ENCODE peak calls at places on chromosomes 4 and X, in eight cellular contexts. P is fibroblast of the aortic adventitia; R is HCEC 1CT; U is stimulated activated CD4-positive, alpha-beta T cell treated with anti-CD3 and anti-CD28 coated beads, Interleukin-2, amount 100 ng/mL, for 24 hours; C is ELR; L is foreskin melanocyte; Y is activated T-cell treated with anti-CD3 and anti-CD28 coated beads for 24 hours; O is MCF 10A. G is an unnamed sample.

GRCh38 chr4:26489101-26489669 is 1.1 kb downstream of the CCKAR start:
- DNase-seq in P (no peak), R (no peak), U (no peak), C (no peak), L (no peak), Y (no peak), O (no peak), G (no peak)

GRCh38 chr4:187333151-187333550 is 609.5 kb upstream of the FAT1 start:
- DNase-seq in P (no peak), R (no peak), U (no peak), C (peak), L (no peak), Y (no peak), O (peak), G (no peak)

GRCh38 chr4:128572778-128573241 is 236.7 kb upstream of the JADE1 start:
- DNase-seq in P (no peak), R (no peak), U (no peak), C (peak), L (peak), Y (no peak), O (no peak), G (no peak)

GRCh38 chrX:14027031-14027430 is 2.7 kb downstream of the GEMIN8 start:
- DNase-seq in P (no peak), R (peak), U (peak), C (peak), L (peak), Y (no peak), O (peak), G (no peak)

GRCh38 chrX:78333521-78333920 is 6.1 kb upstream of the CYSLTR1 start:
- DNase-seq in P (peak), R (no peak), U (no peak), C (no peak), L (no peak), Y (no peak), O (peak), G (no peak)

GRCh38 chrX:15598031-15598430 is 2.7 kb downstream of the ACE2 start:
- DNase-seq in P (peak), R (no peak), U (no peak), C (no peak), L (no peak), Y (no peak), O (no peak), G (no peak)

GRCh38 chr4:168531305-168531704 is 34.5 kb downstream of the PALLD start:
- DNase-seq in P (no peak), R (no peak), U (no peak), C (no peak), L (no peak), Y (no peak), O (peak), G (no peak)

GRCh38 chr4:89254847-89255246 is 52.8 kb downstream of the GPRIN3 start:
- DNase-seq in P (peak), R (no peak), U (peak), C (peak), L (no peak), Y (peak), O (peak), G (peak)

GRCh38 chr4:75552452-75552851 is 3.4 kb upstream of the ODAPH start:
- DNase-seq in P (no peak), R (no peak), U (no peak), C (peak), L (no peak), Y (no peak), O (no peak), G (no peak)

GRCh38 chr4:112140536-112140935 is 4.7 kb upstream of the FAM241A start:
- DNase-seq in P (peak), R (no peak), U (no peak), C (no peak), L (no peak), Y (no peak), O (no peak), G (no peak)